ENCODE peak calls at places on chromosome 5, in seven cellular contexts. T, R, U, H, Q, O and X are unnamed samples.

GRCh38 chr5:1546556-1546955 is 22.8 kb upstream of the LPCAT1 start:
- DNase-seq in R (no peak), O (no peak), U (no peak), T (no peak), H (peak), Q (no peak), X (no peak)

GRCh38 chr5:3537942-3538341 is 57.7 kb upstream of the IRX1 start:
- DNase-seq in O (no peak), T (no peak), H (no peak), U (no peak), R (no peak), Q (no peak), X (no peak)

GRCh38 chr5:146796144-146796543 is 82.4 kb downstream of the PPP2R2B start:
- DNase-seq in U (no peak), Q (no peak), H (peak), T (no peak), O (no peak), R (no peak), X (no peak)

GRCh38 chr5:181203842-181204560 is 995 bp downstream of the TRIM7 start:
- DNase-seq in Q (peak), R (no peak), U (no peak), O (peak), H (no peak), T (no peak), X (peak)

GRCh38 chr5:100706796-100707195 is 171.6 kb downstream of the FAM174A start:
- DNase-seq in O (no peak), R (peak), T (no peak), H (peak), Q (no peak), U (no peak), X (peak)

GRCh38 chr5:105544300-105544699 is 1981.7 kb upstream of the NUDT12 start:
- DNase-seq in Q (no peak), U (no peak), R (no peak), H (no peak), T (no peak), O (no peak), X (no peak)

GRCh38 chr5:132480546-132481242 is 9.9 kb downstream of the IRF1 start:
- DNase-seq in Q (no peak), U (no peak), R (no peak), H (no peak), T (no peak), O (no peak), X (no peak)

GRCh38 chr5:82277613-82277986 is 554 bp downstream of the RPS23 start:
- DNase-seq in R (no peak), H (no peak), U (no peak), T (no peak), Q (no peak), O (no peak), X (no peak)

GRCh38 chr5:76331139-76331538 is 71.9 kb upstream of the IQGAP2 start:
- DNase-seq in O (peak), U (no peak), Q (peak), T (no peak), H (no peak), R (no peak), X (peak)

GRCh38 chr5:98940586-98940985 is 11.8 kb upstream of the CHD1 start:
- DNase-seq in O (no peak), T (peak), U (no peak), R (peak), H (no peak), Q (peak), X (peak)

GRCh38 chr5:107670028-107670926 is 460 bp downstream of the EFNA5 start:
- DNase-seq in T (peak), H (peak), U (no peak), Q (peak), R (peak), O (no peak), X (peak)

GRCh38 chr5:127213231-127213630 is 77.4 kb upstream of the MEGF10 start:
- DNase-seq in U (no peak), R (no peak), O (no peak), H (no peak), T (no peak), Q (no peak), X (no peak)

GRCh38 chr5:73435640-73436534 is 12.7 kb downstream of the FOXD1 start:
- DNase-seq in H (no peak), Q (peak), U (no peak), R (peak), O (no peak), T (no peak), X (peak)

GRCh38 chr5:73438048-73438896 is 10.3 kb downstream of the FOXD1 start:
- DNase-seq in Q (no peak), T (no peak), H (peak), O (no peak), R (no peak), U (no peak), X (no peak)

GRCh38 chr5:73437126-73438047 is 11.2 kb downstream of the FOXD1 start:
- DNase-seq in T (peak), H (peak), U (peak), O (peak), Q (peak), R (peak), X (peak)

GRCh38 chr5:73434921-73435320 is 13.7 kb downstream of the FOXD1 start:
- DNase-seq in T (no peak), H (no peak), Q (no peak), O (no peak), U (no peak), R (no peak), X (no peak)

DNA sequence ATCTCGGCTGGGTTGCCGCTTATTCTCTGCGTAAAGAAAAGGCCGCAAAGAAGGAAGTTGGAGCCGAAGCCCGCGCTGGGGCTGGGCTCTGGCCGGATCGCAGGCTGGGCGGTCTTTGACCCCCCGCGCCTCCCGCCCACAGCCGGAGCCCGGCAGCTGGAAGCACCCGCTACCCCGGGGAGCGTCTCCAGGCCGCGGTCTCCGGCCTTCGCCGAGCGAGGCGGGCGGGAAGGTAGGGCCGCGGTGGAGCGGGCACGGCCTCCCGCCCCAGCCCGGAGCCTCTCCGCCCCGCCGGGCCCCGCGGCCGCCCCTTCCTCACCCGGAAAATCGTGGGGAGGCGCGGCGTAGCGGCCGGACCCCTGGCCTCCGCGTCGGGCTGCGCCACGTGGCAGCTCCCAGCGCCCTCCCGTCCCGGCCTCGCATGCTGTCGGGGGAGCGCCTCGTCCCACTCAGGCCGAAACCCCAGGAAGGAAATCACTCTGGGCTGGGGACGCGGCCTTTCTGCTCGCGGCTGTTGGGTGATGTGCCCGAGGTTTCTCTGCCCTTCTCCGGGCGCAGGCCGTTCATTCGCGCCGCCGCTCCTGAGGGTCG is 11.9 kb downstream of the FOXD1 start:
- DNase-seq in H (no peak), Q (no peak), O (no peak), R (peak), T (no peak), U (no peak), X (peak)
- TF ChIP-seq EZH2 in H (no peak), Q (peak), O (no peak), R (peak), T (peak), U (no peak), X (no peak)

GRCh38 chr5:27402828-27403227 is 364.4 kb upstream of the CDH9 start:
- DNase-seq in Q (no peak), T (no peak), R (no peak), H (no peak), U (no peak), O (no peak), X (no peak)

GRCh38 chr5:27406020-27406419 is 367.6 kb upstream of the CDH9 start:
- DNase-seq in R (no peak), O (no peak), T (no peak), U (no peak), Q (no peak), H (no peak), X (no peak)

DNA sequence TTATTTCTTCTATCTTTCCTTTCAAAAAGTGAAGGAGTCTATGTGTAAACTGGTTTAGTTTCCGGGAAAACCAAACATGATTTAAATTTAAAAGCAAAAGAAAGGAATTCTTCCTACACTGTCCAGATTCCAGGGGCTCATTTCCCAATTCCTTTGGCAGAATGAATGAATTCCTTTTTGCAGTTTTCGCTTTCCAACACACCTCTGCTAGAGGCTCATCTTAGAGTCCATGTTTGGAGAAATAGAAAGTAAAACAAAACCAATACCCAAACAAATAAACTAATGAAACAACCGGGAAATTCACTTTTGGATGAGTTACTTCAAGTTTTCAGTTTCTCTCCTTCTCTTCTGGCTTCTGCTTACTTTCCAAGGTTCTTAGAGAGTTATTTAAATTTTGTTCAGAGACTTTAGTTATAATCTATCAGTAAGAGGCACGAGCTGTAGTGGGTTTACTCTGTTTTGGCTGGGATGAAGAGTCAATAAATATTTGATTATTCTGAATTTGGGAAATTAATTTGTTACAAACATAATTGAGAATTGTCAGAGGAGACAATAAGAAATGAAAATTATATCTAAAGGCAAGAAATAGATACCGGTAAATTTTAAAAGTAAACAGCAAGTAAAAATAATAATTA is 365.0 kb upstream of the CDH9 start:
- DNase-seq in H (peak), Q (no peak), U (no peak), O (no peak), T (peak), R (no peak), X (peak)
- H3K4me3 ChIP-seq in H (peak), Q (no peak), U (no peak), O (no peak), T (no peak), R (no peak), X (no peak)

DNA sequence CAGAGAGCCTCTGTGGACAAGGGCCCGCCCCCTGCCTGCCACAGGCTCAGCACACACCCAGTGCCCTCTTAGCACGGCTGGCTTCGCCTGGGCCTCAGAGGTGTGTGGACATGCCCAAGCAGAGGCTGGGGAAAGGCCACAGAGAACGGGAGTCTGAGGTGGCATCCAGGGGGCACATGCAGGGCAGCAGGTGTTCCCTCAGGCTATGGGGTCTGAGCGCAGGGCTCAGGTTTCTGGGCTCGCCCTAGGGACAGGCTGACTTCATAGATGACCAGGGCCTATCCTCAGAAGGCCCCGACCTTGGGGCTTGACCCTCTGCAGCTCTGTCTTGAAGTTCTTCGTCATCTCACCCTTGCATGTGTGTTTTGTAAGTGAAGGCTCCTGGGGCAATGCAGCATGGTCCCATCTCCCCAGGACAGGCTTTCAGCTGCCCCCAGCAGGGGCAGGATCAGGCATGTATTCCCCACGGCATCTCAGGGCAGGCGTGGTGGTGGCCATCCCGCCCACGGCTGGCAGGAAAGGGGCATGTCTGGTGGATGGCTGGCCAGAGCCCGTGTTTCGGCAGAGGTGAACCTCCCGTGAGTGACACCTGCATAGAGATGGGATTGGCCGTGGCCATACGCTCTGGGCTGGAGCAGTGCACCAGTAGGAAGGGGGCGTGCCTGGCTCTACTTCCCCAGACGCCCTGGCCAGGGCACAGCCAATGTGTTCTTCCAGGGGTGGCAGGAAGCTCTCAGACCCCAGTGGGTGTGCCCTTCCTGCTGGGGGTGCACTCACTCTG is 138.9 kb downstream of the ZNF354C start:
- DNase-seq in O (no peak), U (no peak), T (no peak), H (no peak), Q (no peak), R (no peak), X (no peak)
- TF ChIP-seq EZH2 in O (no peak), U (no peak), T (no peak), H (no peak), Q (no peak), R (no peak), X (no peak)

GRCh38 chr5:172234031-172234430 is 40.1 kb downstream of the EFCAB9 start:
- DNase-seq in U (no peak), Q (no peak), R (no peak), T (no peak), O (no peak), H (no peak), X (no peak)
- H3K4me3 ChIP-seq in U (no peak), Q (no peak), R (no peak), T (no peak), O (no peak), H (no peak), X (no peak)

GRCh38 chr5:123091258-123091987 is 2.4 kb downstream of the PRDM6 start:
- DNase-seq in H (no peak), Q (no peak), T (no peak), U (no peak), R (peak), O (no peak), X (no peak)
- TF ChIP-seq EZH2 in H (no peak), Q (peak), T (no peak), U (no peak), R (no peak), O (no peak), X (peak)